ENCODE peak calls at places on chromosomes 4 and X, in four cellular contexts. M, N, Q and O are unnamed samples.
A peak's percentile ranks its signal among the peaks of the same experiment; 100 is the strongest.

GRCh38 chr4:187612211-187612780 is 383.3 kb upstream of the ZFP42 start:
- DNase-seq in N (no peak), M (no peak), Q (no peak), O (no peak)

GRCh38 chr4:105246712-105247111 is 100.0 kb downstream of the TET2 start:
- DNase-seq in M (no peak), Q (no peak), N (peak; percentile 57), O (peak; percentile 76)

GRCh38 chr4:187006189-187006618 is 282.5 kb upstream of the FAT1 start:
- DNase-seq in N (peak; percentile 46), Q (no peak), M (no peak), O (peak; percentile 26)

GRCh38 chr4:155079866-155080265 is 128.6 kb upstream of the NPY2R start:
- DNase-seq in M (peak; percentile 14), N (no peak), Q (no peak), O (peak; percentile 24)

GRCh38 chr4:139585468-139585867 is 29.4 kb upstream of the SETD7 start:
- DNase-seq in Q (no peak), N (no peak), M (no peak), O (no peak)

GRCh38 chrX:106932960-106933537 is 12.8 kb downstream of the CLDN2 start:
- DNase-seq in Q (no peak), M (no peak), N (no peak), O (no peak)

GRCh38 chr4:56656346-56656643 is 24.8 kb downstream of the HOPX start:
- DNase-seq in Q (peak; percentile 29), N (no peak), M (no peak), O (no peak)

GRCh38 chr4:169116270-169116901 is 106.3 kb upstream of the CBR4 start:
- DNase-seq in N (no peak), M (no peak), Q (no peak), O (no peak)

GRCh38 chr4:24770111-24770584 is 25.2 kb upstream of the SOD3 start:
- DNase-seq in Q (no peak), M (peak; percentile 65), N (peak; percentile 88), O (peak; percentile 86)

GRCh38 chrX:19990225-19990518 is 689 bp downstream of the BCLAF3 start:
- DNase-seq in N (no peak), M (no peak), Q (no peak), O (no peak)

GRCh38 chr4:87502580-87503238 is 26.5 kb downstream of the SPARCL1 start:
- DNase-seq in Q (no peak), M (no peak), N (no peak), O (no peak)

GRCh38 chr4:6901669-6902317 is 7.8 kb upstream of the TBC1D14 start:
- DNase-seq in Q (no peak), N (no peak), M (no peak), O (no peak)

GRCh38 chr4:15963568-15963967 is 593 bp upstream of the FGFBP2 start:
- DNase-seq in Q (no peak), N (no peak), M (no peak), O (no peak)

GRCh38 chr4:142383354-142383753 is 462.7 kb downstream of the INPP4B start:
- DNase-seq in N (no peak), Q (no peak), M (no peak), O (no peak)

GRCh38 chrX:134948333-134949241 is 42.2 kb upstream of the SMIM10 start:
- DNase-seq in M (no peak), N (peak; percentile 37), Q (peak; percentile 15), O (no peak)

GRCh38 chr4:41103657-41104056 is 110.7 kb downstream of the APBB2 start:
- DNase-seq in M (no peak), N (no peak), Q (no peak), O (no peak)

GRCh38 chr4:55398966-55399365 is 3.2 kb downstream of the TMEM165 start:
- DNase-seq in Q (no peak), N (no peak), M (no peak), O (no peak)

GRCh38 chrX:130443883-130444282 is 42.1 kb downstream of the RBMX2 start:
- DNase-seq in N (no peak), M (no peak), Q (no peak), O (no peak)

GRCh38 chr4:164866817-164867490 is 10.0 kb upstream of the APELA start:
- DNase-seq in M (no peak), N (no peak), Q (no peak), O (no peak)

GRCh38 chr4:6938237-6938636 is 28.6 kb downstream of the TBC1D14 start:
- DNase-seq in Q (peak; percentile 54), N (no peak), M (no peak), O (no peak)

GRCh38 chr4:54840992-54841768 is 183.4 kb downstream of the KIT start:
- DNase-seq in M (no peak), Q (no peak), N (peak; percentile 8), O (no peak)

GRCh38 chr4:107888237-107888636 is 43.1 kb upstream of the CYP2U1 start:
- DNase-seq in M (no peak), N (no peak), Q (no peak), O (no peak)

GRCh38 chr4:5371415-5372190 is 320.3 kb downstream of the STK32B start:
- DNase-seq in Q (no peak), M (no peak), N (peak; percentile 32), O (no peak)

GRCh38 chr4:6160536-6160935 is 39.8 kb downstream of the JAKMIP1 start:
- DNase-seq in M (no peak), Q (no peak), N (no peak), O (no peak)

GRCh38 chr4:167986044-167986443 is 106.3 kb upstream of the ANXA10 start:
- DNase-seq in M (no peak), N (no peak), Q (no peak), O (no peak)

GRCh38 chr4:120855307-120856001 is 67.1 kb downstream of the PRDM5 start:
- DNase-seq in M (no peak), N (no peak), Q (no peak), O (no peak)

GRCh38 chr4:89156515-89156914 is 45.2 kb downstream of the TIGD2 start:
- DNase-seq in N (no peak), M (no peak), Q (no peak), O (no peak)

GRCh38 chr4:158444621-158445020 is 77.1 kb upstream of the RXFP1 start:
- DNase-seq in Q (no peak), N (no peak), M (no peak), O (no peak)

GRCh38 chr4:16573744-16574143 is 324.7 kb downstream of the LDB2 start:
- DNase-seq in M (no peak), Q (peak; percentile 24), N (peak; percentile 35), O (peak; percentile 78)

GRCh38 chrX:82218361-82218760 is 1016.5 kb downstream of the SH3BGRL start:
- DNase-seq in Q (no peak), N (no peak), M (no peak), O (no peak)

GRCh38 chrX:4249401-4249800 is 536.0 kb upstream of the PRKX start:
- DNase-seq in M (no peak), Q (no peak), N (no peak), O (no peak)

GRCh38 chrX:70445876-70446275 is 1.2 kb downstream of the DLG3 start:
- DNase-seq in Q (no peak), M (no peak), N (no peak), O (no peak)

GRCh38 chrX:26649534-26649933 is 433.6 kb downstream of the MAGEB5 start:
- DNase-seq in N (no peak), M (no peak), Q (no peak), O (no peak)

GRCh38 chr4:113979157-113979972 is at the start of gene ARSJ:
- DNase-seq in M (peak; percentile 49), Q (peak; percentile 51), N (peak; percentile 41), O (peak; percentile 74)

GRCh38 chr4:159390648-159391047 is 287.8 kb downstream of the RAPGEF2 start:
- DNase-seq in M (peak; percentile 95), N (peak; percentile 89), Q (no peak), O (peak; percentile 98)

GRCh38 chrX:45795546-45795945 is 594.9 kb upstream of the DIPK2B start:
- DNase-seq in Q (no peak), M (no peak), N (no peak), O (no peak)

GRCh38 chr4:42371306-42372063 is 25.8 kb upstream of the SHISA3 start:
- DNase-seq in N (no peak), Q (no peak), M (peak; percentile 26), O (peak; percentile 60)
- TF ChIP-seq CTCF in N (no peak), Q (peak; percentile 77), M (peak; percentile 62), O (peak; percentile 62)

DNA sequence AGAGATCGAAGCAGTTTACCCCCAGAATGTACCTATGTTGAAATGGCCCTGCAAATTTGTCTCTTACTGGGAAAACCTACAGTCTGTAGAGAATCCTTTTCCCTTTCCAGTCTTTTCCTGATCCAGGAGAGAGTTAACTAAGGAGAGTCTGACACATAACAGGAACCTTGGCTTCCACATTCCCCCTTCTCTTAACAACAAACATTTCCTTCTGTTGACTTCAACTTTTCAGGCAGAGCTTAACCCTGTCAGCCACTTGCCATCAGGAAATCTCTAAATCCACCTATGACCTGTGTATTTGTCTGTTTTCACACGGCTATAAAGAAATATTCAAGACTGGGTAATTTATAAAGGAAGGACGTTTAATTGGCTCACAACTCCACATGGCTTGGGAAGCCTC is 45.6 kb upstream of the GPR78 start:
- DNase-seq in Q (no peak), M (no peak), N (no peak), O (no peak)
- H3K4me3 ChIP-seq in Q (no peak overlapping the region), M (no peak overlapping the region), N (no peak overlapping the region), O (no peak overlapping the region)

DNA sequence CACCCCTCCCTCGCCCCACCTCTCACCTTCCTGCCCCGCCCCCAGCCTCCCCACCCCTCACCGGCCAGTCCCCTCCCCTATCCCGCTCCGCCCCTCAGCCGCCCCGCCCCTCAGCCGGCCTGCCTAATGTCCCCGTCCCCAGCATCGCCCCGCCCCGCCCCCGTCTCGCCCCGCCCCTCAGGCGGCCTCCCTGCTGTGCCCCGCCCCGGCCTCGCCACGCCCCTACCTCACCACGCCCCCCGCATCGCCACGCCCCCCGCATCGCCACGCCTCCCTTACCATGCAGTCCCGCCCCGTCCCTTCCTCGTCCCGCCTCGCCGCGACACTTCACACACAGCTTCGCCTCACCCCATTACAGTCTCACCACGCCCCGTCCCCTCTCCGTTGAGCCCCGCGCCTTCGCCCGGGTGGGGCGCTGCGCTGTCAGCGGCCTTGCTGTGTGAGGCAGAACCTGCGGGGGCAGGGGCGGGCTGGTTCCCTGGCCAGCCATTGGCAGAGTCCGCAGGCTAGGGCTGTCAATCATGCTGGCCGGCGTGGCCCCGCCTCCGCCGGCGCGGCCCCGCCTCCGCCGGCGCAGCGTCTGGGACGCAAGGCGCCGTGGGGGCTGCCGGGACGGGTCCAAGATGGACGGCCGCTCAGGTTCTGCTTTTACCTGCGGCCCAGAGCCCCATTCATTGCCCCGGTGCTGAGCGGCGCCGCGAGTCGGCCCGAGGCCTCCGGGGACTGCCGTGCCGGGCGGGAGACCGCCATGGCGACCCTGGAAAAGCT is at the start of the genes HTT and HTT-AS:
- DNase-seq in M (peak; percentile 69), N (peak; percentile 75), Q (peak; percentile 97), O (peak; percentile 85)
- TF ChIP-seq CTCF in M (no peak), N (no peak), Q (no peak), O (peak; percentile 10)

GRCh38 chrX:24427747-24428019 is 37.4 kb upstream of the PDK3 start:
- DNase-seq in Q (no peak), M (no peak), N (no peak), O (no peak)
- H3K4me3 ChIP-seq in Q (no peak overlapping the region), M (no peak overlapping the region), N (no peak overlapping the region), O (no peak overlapping the region)

DNA sequence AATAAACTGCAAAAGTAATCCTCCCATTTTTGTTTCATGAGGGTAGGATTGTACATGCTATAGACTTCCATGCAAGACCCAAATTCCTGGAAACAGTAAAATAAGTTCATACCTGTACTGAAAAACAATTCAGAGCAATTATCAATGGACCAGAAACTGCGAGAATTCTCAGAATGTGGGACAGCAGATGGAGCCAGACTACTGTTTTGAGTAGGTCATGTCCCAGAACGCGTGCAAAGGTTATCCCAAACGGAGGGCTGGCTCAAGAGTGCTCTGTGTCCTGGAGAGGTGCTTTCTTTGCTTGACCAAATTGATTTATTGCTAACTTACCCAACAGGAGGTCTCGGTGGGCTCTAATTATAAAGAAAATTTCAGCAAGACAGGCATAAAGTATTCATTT is 1.7 kb upstream of the MAGEH1 start:
- DNase-seq in M (no peak), N (no peak), Q (no peak), O (no peak)
- TF ChIP-seq CTCF in M (no peak), N (peak; percentile 32), Q (peak; percentile 26), O (peak; percentile 18)